ENCODE peak calls at places on chromosome 2, in six cellular contexts. X, G, M, V, Q and P are unnamed samples.
A peak's percentile ranks its signal among the peaks of the same experiment; 100 is the strongest.

GRCh38 chr2:137223722-137224121 is 458.4 kb downstream of the THSD7B start:
- DNase-seq in M (no peak), Q (no peak), G (no peak), V (no peak), X (peak; percentile 0), P (no peak)

GRCh38 chr2:216632952-216633615 is at the start of gene IGFBP2:
- DNase-seq in X (no peak), V (peak; percentile 65), M (peak; percentile 64), G (no peak), Q (no peak), P (no peak)

GRCh38 chr2:162009543-162009942 is 64.5 kb downstream of the DPP4 start:
- DNase-seq in X (no peak), G (no peak), Q (no peak), V (no peak), M (no peak), P (no peak)

GRCh38 chr2:162092008-162092390 is 18.0 kb upstream of the DPP4 start:
- DNase-seq in Q (no peak), M (no peak), X (no peak), G (no peak), V (no peak), P (no peak)

GRCh38 chr2:47054036-47054555 is 101.0 kb downstream of the STPG4 start:
- DNase-seq in G (no peak), V (no peak), M (no peak), Q (no peak), X (no peak), P (no peak)

GRCh38 chr2:219968685-219969345 is 341.4 kb downstream of the SLC4A3 start:
- DNase-seq in M (no peak), G (no peak), X (no peak), V (no peak), Q (no peak), P (no peak)

GRCh38 chr2:215728504-215729065 is 284.8 kb downstream of the MREG start:
- DNase-seq in Q (no peak), M (no peak), G (peak; percentile 97), X (peak; percentile 34), V (peak; percentile 100), P (no peak)

GRCh38 chr2:206955253-206955652 is 15.9 kb downstream of the CPO start:
- DNase-seq in V (no peak), G (peak; percentile 18), M (no peak), X (no peak), Q (no peak), P (no peak)

GRCh38 chr2:46988733-46989481 is 73.3 kb upstream of the MCFD2 start:
- DNase-seq in X (no peak), G (no peak), V (no peak), M (no peak), Q (no peak), P (no peak)

GRCh38 chr2:132670961-132671781 is 1.2 kb upstream of the LYPD1 start:
- DNase-seq in G (peak; percentile 85), Q (no peak), X (no peak), M (no peak), V (peak; percentile 87), P (no peak)

GRCh38 chr2:68742638-68743037 is 8.0 kb downstream of the ARHGAP25 start:
- DNase-seq in Q (no peak), G (no peak), X (no peak), V (no peak), M (no peak), P (no peak)

GRCh38 chr2:190466819-190467444 is 58.8 kb downstream of the MFSD6 start:
- DNase-seq in G (no peak), Q (no peak), V (no peak), M (no peak), X (no peak), P (no peak)

GRCh38 chr2:66862871-66863650 is 428.1 kb downstream of the MEIS1 start:
- DNase-seq in M (no peak), V (peak; percentile 75), Q (no peak), X (no peak), G (peak; percentile 61), P (no peak)

GRCh38 chr2:44934024-44934423 is 7.5 kb upstream of the SIX3 start:
- DNase-seq in G (no peak), M (no peak), V (no peak), X (no peak), Q (no peak), P (no peak)

GRCh38 chr2:44933434-44933951 is 8.0 kb upstream of the SIX3 start:
- DNase-seq in Q (peak; percentile 58), X (no peak), V (no peak), M (no peak), G (no peak), P (no peak)

GRCh38 chr2:44934962-44935853 is 6.3 kb upstream of the SIX3 start:
- DNase-seq in Q (no peak), M (no peak), G (no peak), V (no peak), X (no peak), P (no peak)

GRCh38 chr2:44935854-44936185 is 5.7 kb upstream of the SIX3 start:
- DNase-seq in M (no peak), Q (peak; percentile 50), X (no peak), V (no peak), G (no peak), P (no peak)

DNA sequence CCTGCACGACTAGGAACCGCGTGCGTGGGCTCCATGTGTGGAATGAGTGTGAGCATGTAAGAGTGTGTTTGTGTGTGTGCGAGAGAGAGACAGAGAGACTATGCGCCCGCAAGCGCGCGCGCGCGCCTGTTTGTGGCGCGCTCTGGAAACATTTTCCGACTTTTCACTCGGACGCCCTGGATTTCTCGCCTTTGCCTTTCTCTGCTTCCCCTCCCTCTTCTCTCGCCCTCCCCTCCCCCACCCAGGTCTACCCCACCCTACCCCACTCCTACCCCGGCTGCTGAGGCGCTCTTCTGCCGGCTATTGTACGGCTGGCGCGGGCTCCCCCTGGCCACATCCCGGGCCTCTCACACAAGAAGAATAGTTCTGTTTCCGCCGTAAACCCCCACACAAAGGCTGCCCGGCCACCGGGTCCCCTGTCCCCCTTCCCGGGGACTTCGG is 7.0 kb upstream of the SIX3 start:
- DNase-seq in X (no peak), M (no peak), V (no peak), Q (no peak), G (no peak), P (no peak)
- TF ChIP-seq CTCF in X (no peak), M (no peak), V (no peak), Q (no peak), G (no peak), P (no peak)

DNA sequence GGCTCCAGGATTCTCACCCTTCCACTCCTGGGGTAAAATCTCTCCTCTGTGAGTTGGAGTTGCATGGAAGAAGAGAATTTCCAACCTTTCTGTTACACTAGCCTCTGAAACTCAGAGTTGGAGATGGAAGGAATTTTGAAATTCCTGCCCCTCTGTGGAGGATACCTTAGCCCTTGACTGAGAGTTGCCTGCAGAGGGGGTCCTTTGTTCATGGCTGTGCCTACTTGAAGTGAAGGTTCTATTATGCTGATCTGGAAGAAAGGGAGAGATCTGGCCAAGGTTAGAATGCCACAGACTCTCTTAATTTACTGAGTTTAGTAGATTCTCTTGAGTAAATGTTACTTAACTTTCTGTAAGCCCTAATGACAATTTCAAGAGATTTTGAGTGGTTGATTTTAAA is 626.6 kb upstream of the GYPC start:
- DNase-seq in X (no peak), Q (no peak), M (no peak), V (no peak), G (no peak), P (no peak)
- H3K4me3 ChIP-seq in X (no peak overlapping the region), Q (no peak overlapping the region), M (no peak overlapping the region), V (no peak overlapping the region), G (no peak overlapping the region), P (no peak overlapping the region)

GRCh38 chr2:51103205-51103604 is 71.3 kb upstream of the NRXN1 start:
- DNase-seq in G (peak; percentile 87), X (no peak), V (peak; percentile 52), Q (no peak), M (no peak), P (no peak)
- TF ChIP-seq CTCF in G (no peak), X (no peak), V (no peak), Q (no peak), M (no peak), P (no peak)

GRCh38 chr2:177239934-177240600 is 24.5 kb downstream of the NFE2L2 start:
- DNase-seq in G (no peak), V (peak; percentile 71), X (no peak), Q (no peak), M (no peak), P (peak; percentile 62)
- H3K4me3 ChIP-seq in G (no peak overlapping the region), V (no peak overlapping the region), X (no peak overlapping the region), Q (no peak overlapping the region), M (no peak overlapping the region), P (no peak overlapping the region)

GRCh38 chr2:199460808-199461454 is 3.2 kb upstream of the SATB2 start:
- DNase-seq in X (no peak), G (no peak), Q (no peak), M (no peak), V (no peak), P (no peak)

GRCh38 chr2:199458806-199459285 is 1.1 kb upstream of the SATB2 start:
- DNase-seq in G (no peak), X (no peak), V (no peak), M (no peak), Q (no peak), P (no peak)

GRCh38 chr2:199458017-199458805 is 472 bp upstream of the SATB2 start:
- DNase-seq in X (peak; percentile 75), V (peak; percentile 39), Q (no peak), G (no peak), M (no peak), P (no peak)

GRCh38 chr2:199460101-199460671 is 2.4 kb upstream of the SATB2 start:
- DNase-seq in M (no peak), Q (no peak), G (no peak), X (no peak), V (peak; percentile 44), P (no peak)

GRCh38 chr2:199459286-199460100 is 1.8 kb upstream of the SATB2 start:
- DNase-seq in Q (peak; percentile 95), M (peak; percentile 84), X (peak; percentile 84), V (peak; percentile 96), G (peak; percentile 93), P (peak; percentile 74)
- TF ChIP-seq CTCF in Q (peak; percentile 24), M (no peak), X (no peak), V (no peak), G (no peak), P (peak; percentile 0)

GRCh38 chr2:201158111-201158929 is 24.6 kb upstream of the CASP10 start:
- DNase-seq in X (peak; percentile 82), Q (peak; percentile 78), V (peak; percentile 91), G (peak; percentile 78), M (peak; percentile 61), P (no peak)
- H3K4me3 ChIP-seq in X (no peak overlapping the region), Q (no peak overlapping the region), V (no peak overlapping the region), G (no peak overlapping the region), M (no peak overlapping the region), P (no peak overlapping the region)